ENCODE peak calls at places on chromosomes 11 and 22, in eight cellular contexts. One of them, this sample, is unnamed.

GRCh38 chr11:77529685-77530084 is 55.8 kb upstream of the PAK1 start:
- DNase-seq in GOT3: no peak
- DNase-seq in NCI-H345: no peak
- DNase-seq in activated T-cell treated with anti-CD3 and anti-CD28 coated beads for 1 hour: no peak
- DNase-seq in Caco-2: no peak
- DNase-seq in stomach: no peak
- DNase-seq in left colon: no peak
- DNase-seq in HCEC 1CT: no peak
- DNase-seq in this sample: no peak

GRCh38 chr11:120267319-120267718 is 27.4 kb downstream of the POU2F3 start:
- DNase-seq in left colon: no peak
- DNase-seq in HCEC 1CT: no peak
- DNase-seq in GOT3: no peak
- DNase-seq in NCI-H345: no peak
- DNase-seq in stomach: no peak
- DNase-seq in activated T-cell treated with anti-CD3 and anti-CD28 coated beads for 1 hour: no peak
- DNase-seq in Caco-2: no peak
- DNase-seq in this sample: no peak

GRCh38 chr11:103222801-103223200 is 113.6 kb downstream of the DYNC2H1 start:
- DNase-seq in stomach: no peak
- DNase-seq in left colon: no peak
- DNase-seq in NCI-H345: no peak
- DNase-seq in activated T-cell treated with anti-CD3 and anti-CD28 coated beads for 1 hour: no peak
- DNase-seq in Caco-2: no peak
- DNase-seq in HCEC 1CT: no peak
- DNase-seq in GOT3: no peak
- DNase-seq in this sample: no peak

GRCh38 chr11:31450841-31451240 is 58.6 kb downstream of the IMMP1L start:
- DNase-seq in Caco-2: no peak
- DNase-seq in stomach: no peak
- DNase-seq in NCI-H345: no peak
- DNase-seq in left colon: no peak
- DNase-seq in activated T-cell treated with anti-CD3 and anti-CD28 coated beads for 1 hour: no peak
- DNase-seq in GOT3: no peak
- DNase-seq in HCEC 1CT: no peak
- DNase-seq in this sample: no peak

GRCh38 chr11:15824060-15824459 is 532.3 kb downstream of the SOX6 start:
- DNase-seq in activated T-cell treated with anti-CD3 and anti-CD28 coated beads for 1 hour: no peak
- DNase-seq in Caco-2: no peak
- DNase-seq in GOT3: no peak
- DNase-seq in NCI-H345: no peak
- DNase-seq in HCEC 1CT: no peak
- DNase-seq in left colon: no peak
- DNase-seq in stomach: no peak
- DNase-seq in this sample: no peak

GRCh38 chr11:78419327-78419726 is 1.7 kb upstream of the GAB2 start:
- DNase-seq in left colon: peak; percentile 42
- DNase-seq in Caco-2: no peak
- DNase-seq in GOT3: peak; percentile 13
- DNase-seq in stomach: peak; percentile 42
- DNase-seq in NCI-H345: peak; percentile 7
- DNase-seq in HCEC 1CT: peak; percentile 94
- DNase-seq in activated T-cell treated with anti-CD3 and anti-CD28 coated beads for 1 hour: no peak
- DNase-seq in this sample: no peak

GRCh38 chr11:62854825-62855570 is 15.6 kb upstream of the WDR74 start:
- DNase-seq in stomach: no peak
- DNase-seq in left colon: no peak
- DNase-seq in HCEC 1CT: no peak
- DNase-seq in GOT3: no peak
- DNase-seq in Caco-2: no peak
- DNase-seq in NCI-H345: no peak
- DNase-seq in activated T-cell treated with anti-CD3 and anti-CD28 coated beads for 1 hour: no peak
- DNase-seq in this sample: no peak

GRCh38 chr11:130477646-130478203 is 29.3 kb downstream of the ADAMTS15 start:
- DNase-seq in NCI-H345: no peak
- DNase-seq in left colon: no peak
- DNase-seq in HCEC 1CT: no peak
- DNase-seq in Caco-2: no peak
- DNase-seq in stomach: no peak
- DNase-seq in GOT3: no peak
- DNase-seq in activated T-cell treated with anti-CD3 and anti-CD28 coated beads for 1 hour: no peak
- DNase-seq in this sample: no peak

GRCh38 chr22:31244044-31244942 is 32.2 kb downstream of the LIMK2 start:
- DNase-seq in left colon: no peak
- DNase-seq in activated T-cell treated with anti-CD3 and anti-CD28 coated beads for 1 hour: no peak
- DNase-seq in Caco-2: peak; percentile 73
- DNase-seq in GOT3: no peak
- DNase-seq in NCI-H345: no peak
- DNase-seq in stomach: no peak
- DNase-seq in HCEC 1CT: peak; percentile 70
- DNase-seq in this sample: no peak

GRCh38 chr11:20627026-20627425 is 27.6 kb downstream of the SLC6A5 start:
- DNase-seq in activated T-cell treated with anti-CD3 and anti-CD28 coated beads for 1 hour: no peak
- DNase-seq in left colon: no peak
- DNase-seq in GOT3: no peak
- DNase-seq in NCI-H345: no peak
- DNase-seq in Caco-2: no peak
- DNase-seq in HCEC 1CT: no peak
- DNase-seq in stomach: no peak
- DNase-seq in this sample: no peak

GRCh38 chr11:76744186-76745058 is 38.7 kb upstream of the TSKU start:
- DNase-seq in Caco-2: no peak
- DNase-seq in activated T-cell treated with anti-CD3 and anti-CD28 coated beads for 1 hour: no peak
- DNase-seq in NCI-H345: no peak
- DNase-seq in left colon: no peak
- DNase-seq in GOT3: no peak
- DNase-seq in stomach: no peak
- DNase-seq in HCEC 1CT: no peak
- DNase-seq in this sample: no peak

GRCh38 chr11:5364214-5364613 is 12.9 kb downstream of the OR51B6 start:
- DNase-seq in Caco-2: no peak
- DNase-seq in HCEC 1CT: peak; percentile 96
- DNase-seq in stomach: no peak
- DNase-seq in GOT3: no peak
- DNase-seq in NCI-H345: no peak
- DNase-seq in left colon: no peak
- DNase-seq in activated T-cell treated with anti-CD3 and anti-CD28 coated beads for 1 hour: no peak
- DNase-seq in this sample: no peak

GRCh38 chr11:124970925-124971324 is 16.9 kb downstream of the CCDC15 start:
- DNase-seq in HCEC 1CT: peak; percentile 48
- DNase-seq in Caco-2: peak; percentile 40
- DNase-seq in activated T-cell treated with anti-CD3 and anti-CD28 coated beads for 1 hour: no peak
- DNase-seq in left colon: no peak
- DNase-seq in NCI-H345: no peak
- DNase-seq in GOT3: no peak
- DNase-seq in stomach: no peak
- DNase-seq in this sample: no peak

GRCh38 chr11:104879514-104880190 is 18.6 kb downstream of the CASP12 start:
- DNase-seq in left colon: no peak
- DNase-seq in stomach: no peak
- DNase-seq in HCEC 1CT: no peak
- DNase-seq in GOT3: no peak
- DNase-seq in Caco-2: no peak
- DNase-seq in NCI-H345: no peak
- DNase-seq in activated T-cell treated with anti-CD3 and anti-CD28 coated beads for 1 hour: no peak
- DNase-seq in this sample: no peak

GRCh38 chr11:58562375-58562800 is 13.3 kb downstream of the LPXN start:
- DNase-seq in HCEC 1CT: no peak
- DNase-seq in GOT3: no peak
- DNase-seq in stomach: no peak
- DNase-seq in NCI-H345: no peak
- DNase-seq in left colon: no peak
- DNase-seq in Caco-2: no peak
- DNase-seq in activated T-cell treated with anti-CD3 and anti-CD28 coated beads for 1 hour: no peak
- DNase-seq in this sample: no peak

GRCh38 chr11:99739464-99740089 is 718.8 kb downstream of the CNTN5 start:
- DNase-seq in GOT3: no peak
- DNase-seq in activated T-cell treated with anti-CD3 and anti-CD28 coated beads for 1 hour: no peak
- DNase-seq in HCEC 1CT: peak; percentile 31
- DNase-seq in left colon: no peak
- DNase-seq in stomach: no peak
- DNase-seq in Caco-2: peak; percentile 63
- DNase-seq in NCI-H345: peak; percentile 19
- DNase-seq in this sample: no peak

GRCh38 chr11:19683141-19683805 is 29.4 kb upstream of the NAV2 start:
- DNase-seq in left colon: peak; percentile 71
- DNase-seq in GOT3: no peak
- DNase-seq in HCEC 1CT: no peak
- DNase-seq in NCI-H345: no peak
- DNase-seq in stomach: no peak
- DNase-seq in activated T-cell treated with anti-CD3 and anti-CD28 coated beads for 1 hour: no peak
- DNase-seq in Caco-2: no peak
- DNase-seq in this sample: no peak

GRCh38 chr11:128172046-128172878 is 415.1 kb downstream of the ETS1 start:
- DNase-seq in GOT3: peak; percentile 16
- DNase-seq in NCI-H345: peak; percentile 83
- DNase-seq in stomach: peak; percentile 85
- DNase-seq in HCEC 1CT: peak; percentile 68
- DNase-seq in activated T-cell treated with anti-CD3 and anti-CD28 coated beads for 1 hour: peak; percentile 86
- DNase-seq in Caco-2: peak; percentile 88
- DNase-seq in left colon: peak; percentile 60
- DNase-seq in this sample: peak; percentile 76

GRCh38 chr11:128054323-128054910 is 532.9 kb downstream of the ETS1 start:
- DNase-seq in left colon: no peak
- DNase-seq in Caco-2: no peak
- DNase-seq in NCI-H345: no peak
- DNase-seq in HCEC 1CT: peak; percentile 37
- DNase-seq in GOT3: no peak
- DNase-seq in activated T-cell treated with anti-CD3 and anti-CD28 coated beads for 1 hour: no peak
- DNase-seq in stomach: no peak
- DNase-seq in this sample: no peak

GRCh38 chr11:34475656-34476055 is 36.9 kb downstream of the CAT start:
- DNase-seq in left colon: no peak
- DNase-seq in stomach: no peak
- DNase-seq in NCI-H345: no peak
- DNase-seq in activated T-cell treated with anti-CD3 and anti-CD28 coated beads for 1 hour: no peak
- DNase-seq in Caco-2: no peak
- DNase-seq in HCEC 1CT: no peak
- DNase-seq in GOT3: no peak
- DNase-seq in this sample: no peak

GRCh38 chr11:78514922-78515502 is 59.7 kb downstream of the NARS2 start:
- DNase-seq in GOT3: no peak
- DNase-seq in NCI-H345: no peak
- DNase-seq in activated T-cell treated with anti-CD3 and anti-CD28 coated beads for 1 hour: no peak
- DNase-seq in Caco-2: no peak
- DNase-seq in HCEC 1CT: no peak
- DNase-seq in left colon: no peak
- DNase-seq in stomach: no peak
- DNase-seq in this sample: no peak

GRCh38 chr11:129790131-129790530 is 25.5 kb upstream of the TMEM45B start:
- DNase-seq in stomach: no peak
- DNase-seq in GOT3: no peak
- DNase-seq in Caco-2: no peak
- DNase-seq in HCEC 1CT: no peak
- DNase-seq in NCI-H345: no peak
- DNase-seq in left colon: no peak
- DNase-seq in activated T-cell treated with anti-CD3 and anti-CD28 coated beads for 1 hour: no peak
- DNase-seq in this sample: no peak

GRCh38 chr22:41713004-41713403 is 13.7 kb downstream of the MEI1 start:
- DNase-seq in HCEC 1CT: no peak
- DNase-seq in Caco-2: no peak
- DNase-seq in NCI-H345: no peak
- DNase-seq in left colon: no peak
- DNase-seq in stomach: no peak
- DNase-seq in GOT3: no peak
- DNase-seq in activated T-cell treated with anti-CD3 and anti-CD28 coated beads for 1 hour: no peak
- DNase-seq in this sample: no peak

GRCh38 chr11:69867076-69868002 is 48.1 kb upstream of the FGF3 start:
- DNase-seq in GOT3: peak; percentile 49
- DNase-seq in HCEC 1CT: no peak
- DNase-seq in left colon: no peak
- DNase-seq in activated T-cell treated with anti-CD3 and anti-CD28 coated beads for 1 hour: no peak
- DNase-seq in NCI-H345: no peak
- DNase-seq in Caco-2: no peak
- DNase-seq in stomach: no peak
- DNase-seq in this sample: no peak

GRCh38 chr11:77212314-77213007 is 84.4 kb downstream of the MYO7A start:
- DNase-seq in GOT3: no peak
- DNase-seq in NCI-H345: no peak
- DNase-seq in HCEC 1CT: no peak
- DNase-seq in left colon: no peak
- DNase-seq in Caco-2: peak; percentile 1
- DNase-seq in stomach: no peak
- DNase-seq in activated T-cell treated with anti-CD3 and anti-CD28 coated beads for 1 hour: no peak
- DNase-seq in this sample: no peak

GRCh38 chr11:73760066-73760679 is 701 bp downstream of the RAB6A start:
- DNase-seq in activated T-cell treated with anti-CD3 and anti-CD28 coated beads for 1 hour: no peak
- DNase-seq in Caco-2: peak; percentile 60
- DNase-seq in GOT3: no peak
- DNase-seq in NCI-H345: peak; percentile 30
- DNase-seq in left colon: peak; percentile 51
- DNase-seq in HCEC 1CT: peak; percentile 36
- DNase-seq in stomach: peak; percentile 37
- DNase-seq in this sample: no peak

GRCh38 chr11:31798057-31799035 is 12.8 kb downstream of the PAX6 start:
- DNase-seq in HCEC 1CT: no peak
- DNase-seq in left colon: no peak
- DNase-seq in NCI-H345: no peak
- DNase-seq in Caco-2: no peak
- DNase-seq in activated T-cell treated with anti-CD3 and anti-CD28 coated beads for 1 hour: no peak
- DNase-seq in stomach: no peak
- DNase-seq in GOT3: no peak
- DNase-seq in this sample: no peak

This sample was measured in NCI-H774.